ENCODE peak calls at places on chromosomes 2 and 18, in seven cellular contexts. H is T-helper 2 cell, G is GM19239, D is T-cell, O is A549, V is fibroblast of lung, C is aorta. Q is an unnamed sample.

GRCh38 chr18:6017160-6017559 is 121.8 kb upstream of the TMEM200C start:
- DNase-seq in H (no peak), G (no peak), D (no peak), O (no peak), V (peak), C (no peak), Q (no peak)

GRCh38 chr2:83081835-83082522 is 1377.1 kb downstream of the SUCLG1 start:
- DNase-seq in H (no peak), G (no peak), D (no peak), O (no peak), V (peak), C (no peak), Q (no peak)

GRCh38 chr2:1886405-1886992 is 142.2 kb upstream of the PXDN start:
- DNase-seq in H (no peak), G (peak), D (no peak), O (peak), V (peak), C (no peak), Q (no peak)

GRCh38 chr2:175729049-175729706 is 272.9 kb downstream of the LNPK start:
- DNase-seq in H (no peak), G (no peak), D (no peak), O (no peak), V (no peak), C (no peak), Q (no peak)

GRCh38 chr18:31929273-31929672 is 13.7 kb downstream of the TRAPPC8 start:
- DNase-seq in H (no peak), G (no peak), D (no peak), O (no peak), V (no peak), C (no peak), Q (no peak)

GRCh38 chr2:86221066-86221684 is 21.9 kb downstream of the MRPL35 start:
- DNase-seq in H (no peak), G (no peak), D (no peak), O (peak), V (peak), C (peak), Q (no peak)

GRCh38 chr2:106890611-106891010 is 4.6 kb upstream of the ST6GAL2 start:
- DNase-seq in H (no peak), G (no peak), D (no peak), O (no peak), V (no peak), C (no peak), Q (no peak)

GRCh38 chr2:160324917-160325316 is 124.8 kb upstream of the ITGB6 start:
- DNase-seq in H (no peak), G (no peak), D (no peak), O (no peak), V (no peak), C (no peak), Q (no peak)

GRCh38 chr2:27897755-27898154 is 7.2 kb downstream of the BABAM2 start:
- DNase-seq in H (no peak), G (no peak), D (no peak), O (no peak), V (no peak), C (no peak), Q (no peak)

GRCh38 chr2:185137700-185138099 is 539.4 kb downstream of the ZNF804A start:
- DNase-seq in H (no peak), G (no peak), D (no peak), O (no peak), V (no peak), C (no peak), Q (no peak)

GRCh38 chr2:124880995-124881394 is 855.9 kb downstream of the CNTNAP5 start:
- DNase-seq in H (no peak), G (no peak), D (no peak), O (no peak), V (no peak), C (no peak), Q (no peak)

GRCh38 chr2:54945401-54946219 is 104.6 kb downstream of the RTN4 start:
- DNase-seq in H (no peak), G (no peak), D (no peak), O (no peak), V (peak), C (peak), Q (no peak)

GRCh38 chr18:11387880-11388279 is 221.5 kb upstream of the SLC35G4 start:
- DNase-seq in H (no peak), G (peak), D (no peak), O (peak), V (peak), C (peak), Q (no peak)

GRCh38 chr18:79483971-79484491 is 88.3 kb downstream of the NFATC1 start:
- DNase-seq in H (peak), G (no peak), D (no peak), O (no peak), V (no peak), C (peak), Q (no peak)

GRCh38 chr2:173175222-173175621 is 99.6 kb downstream of the MAP3K20 start:
- DNase-seq in H (no peak), G (no peak), D (no peak), O (no peak), V (peak), C (no peak), Q (no peak)

GRCh38 chr18:27695509-27695908 is 481.4 kb downstream of the CDH2 start:
- DNase-seq in H (no peak), G (no peak), D (no peak), O (no peak), V (no peak), C (no peak), Q (no peak)